ENCODE peak calls at places on chromosome 15, in ten cellular contexts. One of them, this sample, is unnamed.

GRCh38 chr15:31268911-31269784 is 57.5 kb upstream of the KLF13 start:
- DNase-seq in RPMI7951: no peak
- DNase-seq in transverse colon: peak
- DNase-seq in SJSA1: no peak
- DNase-seq in upper lobe of left lung: no peak
- DNase-seq in GM20000: no peak
- DNase-seq in kidney glomerular epithelial cell: no peak
- DNase-seq in breast epithelium: no peak
- DNase-seq in activated gamma-delta T cell treated with Interleukin-2 at 50 U/mL for 16 hours: peak
- DNase-seq in activated naive CD4-positive, alpha-beta T cell treated with anti-CD3 and anti-CD28 coated beads for 36 hours: no peak
- DNase-seq in this sample: no peak

GRCh38 chr15:95464091-95464888 is 866.2 kb upstream of the NR2F2 start:
- DNase-seq in activated naive CD4-positive, alpha-beta T cell treated with anti-CD3 and anti-CD28 coated beads for 36 hours: no peak
- DNase-seq in upper lobe of left lung: no peak
- DNase-seq in kidney glomerular epithelial cell: no peak
- DNase-seq in transverse colon: no peak
- DNase-seq in activated gamma-delta T cell treated with Interleukin-2 at 50 U/mL for 16 hours: no peak
- DNase-seq in RPMI7951: no peak
- DNase-seq in breast epithelium: no peak
- DNase-seq in SJSA1: no peak
- DNase-seq in GM20000: no peak
- DNase-seq in this sample: no peak

GRCh38 chr15:71807125-71807629 is 3.2 kb upstream of the NR2E3 start:
- DNase-seq in upper lobe of left lung: peak
- DNase-seq in kidney glomerular epithelial cell: peak
- DNase-seq in SJSA1: no peak
- DNase-seq in activated gamma-delta T cell treated with Interleukin-2 at 50 U/mL for 16 hours: no peak
- DNase-seq in GM20000: no peak
- DNase-seq in RPMI7951: no peak
- DNase-seq in transverse colon: no peak
- DNase-seq in breast epithelium: no peak
- DNase-seq in activated naive CD4-positive, alpha-beta T cell treated with anti-CD3 and anti-CD28 coated beads for 36 hours: no peak
- DNase-seq in this sample: no peak

GRCh38 chr15:59298255-59298856 is 74.3 kb downstream of the MYO1E start:
- DNase-seq in kidney glomerular epithelial cell: peak
- DNase-seq in SJSA1: no peak
- DNase-seq in activated gamma-delta T cell treated with Interleukin-2 at 50 U/mL for 16 hours: no peak
- DNase-seq in breast epithelium: no peak
- DNase-seq in upper lobe of left lung: no peak
- DNase-seq in transverse colon: no peak
- DNase-seq in RPMI7951: peak
- DNase-seq in activated naive CD4-positive, alpha-beta T cell treated with anti-CD3 and anti-CD28 coated beads for 36 hours: peak
- DNase-seq in GM20000: peak
- DNase-seq in this sample: peak

GRCh38 chr15:74326759-74327158 is 40.7 kb downstream of the CYP11A1 start:
- DNase-seq in transverse colon: no peak
- DNase-seq in upper lobe of left lung: no peak
- DNase-seq in GM20000: no peak
- DNase-seq in activated naive CD4-positive, alpha-beta T cell treated with anti-CD3 and anti-CD28 coated beads for 36 hours: no peak
- DNase-seq in RPMI7951: peak
- DNase-seq in kidney glomerular epithelial cell: no peak
- DNase-seq in SJSA1: no peak
- DNase-seq in breast epithelium: no peak
- DNase-seq in activated gamma-delta T cell treated with Interleukin-2 at 50 U/mL for 16 hours: no peak
- DNase-seq in this sample: no peak

GRCh38 chr15:37789392-37789776 is 145.1 kb upstream of the TMCO5A start:
- DNase-seq in SJSA1: no peak
- DNase-seq in upper lobe of left lung: no peak
- DNase-seq in RPMI7951: peak
- DNase-seq in kidney glomerular epithelial cell: peak
- DNase-seq in transverse colon: no peak
- DNase-seq in activated naive CD4-positive, alpha-beta T cell treated with anti-CD3 and anti-CD28 coated beads for 36 hours: no peak
- DNase-seq in activated gamma-delta T cell treated with Interleukin-2 at 50 U/mL for 16 hours: no peak
- DNase-seq in GM20000: no peak
- DNase-seq in breast epithelium: no peak
- DNase-seq in this sample: no peak

GRCh38 chr15:57509965-57510364 is 81.7 kb upstream of the MYZAP start:
- DNase-seq in upper lobe of left lung: no peak
- DNase-seq in transverse colon: no peak
- DNase-seq in RPMI7951: no peak
- DNase-seq in kidney glomerular epithelial cell: peak
- DNase-seq in breast epithelium: no peak
- DNase-seq in activated gamma-delta T cell treated with Interleukin-2 at 50 U/mL for 16 hours: no peak
- DNase-seq in activated naive CD4-positive, alpha-beta T cell treated with anti-CD3 and anti-CD28 coated beads for 36 hours: no peak
- DNase-seq in SJSA1: no peak
- DNase-seq in GM20000: no peak
- DNase-seq in this sample: no peak

GRCh38 chr15:56491110-56491722 is 26.3 kb upstream of the MNS1 start:
- DNase-seq in breast epithelium: peak
- DNase-seq in activated gamma-delta T cell treated with Interleukin-2 at 50 U/mL for 16 hours: peak
- DNase-seq in kidney glomerular epithelial cell: peak
- DNase-seq in transverse colon: peak
- DNase-seq in upper lobe of left lung: no peak
- DNase-seq in GM20000: peak
- DNase-seq in RPMI7951: peak
- DNase-seq in SJSA1: peak
- DNase-seq in activated naive CD4-positive, alpha-beta T cell treated with anti-CD3 and anti-CD28 coated beads for 36 hours: peak
- DNase-seq in this sample: peak